ENCODE peak calls at places on chromosomes 11 and 22, in nine cellular contexts. Q, F, M, K, E, A, B, O and W are unnamed samples.

GRCh38 chr11:8671242-8671641 is 11.2 kb downstream of the TRIM66 start:
- DNase-seq in Q (no peak), F (peak; percentile 97), M (no peak), K (no peak), E (peak; percentile 97), A (peak; percentile 69), B (no peak), O (peak; percentile 99), W (peak; percentile 15)

GRCh38 chr11:8681837-8682218 is 637 bp downstream of the TRIM66 start:
- DNase-seq in Q (no peak), F (no peak), M (no peak), K (no peak), E (no peak), A (no peak), B (no peak), O (no peak), W (no peak)

GRCh38 chr11:1205121-1205986 is 17.5 kb upstream of the MUC5B start:
- DNase-seq in Q (no peak), F (no peak), M (no peak), K (peak; percentile 69), E (no peak), A (peak; percentile 7), B (no peak), O (no peak), W (no peak)

GRCh38 chr11:79269923-79270322 is 170.9 kb downstream of the TENM4 start:
- DNase-seq in Q (no peak), F (peak; percentile 55), M (no peak), K (no peak), E (no peak), A (peak; percentile 31), B (no peak), O (no peak), W (no peak)

GRCh38 chr22:39559456-39560105 is 11.0 kb upstream of the CACNA1I start:
- DNase-seq in Q (no peak), F (peak; percentile 67), M (peak; percentile 59), K (no peak), E (no peak), A (peak; percentile 82), B (no peak), O (no peak), W (peak; percentile 56)

GRCh38 chr11:109059402-109059801 is 362.6 kb upstream of the C11orf87 start:
- DNase-seq in Q (no peak), F (no peak), M (no peak), K (no peak), E (no peak), A (no peak), B (no peak), O (no peak), W (no peak)

GRCh38 chr22:29733362-29734322 is 13.8 kb downstream of the CABP7 start:
- DNase-seq in Q (no peak), F (no peak), M (peak; percentile 70), K (no peak), E (no peak), A (no peak), B (no peak), O (peak; percentile 5), W (no peak)

GRCh38 chr11:1573077-1573846 is 1.2 kb upstream of the DUSP8 start:
- DNase-seq in Q (no peak), F (no peak), M (peak; percentile 35), K (no peak), E (no peak), A (no peak), B (no peak), O (no peak), W (peak; percentile 16)

GRCh38 chr11:104841185-104841584 is 57.1 kb downstream of the CASP12 start:
- DNase-seq in Q (no peak), F (no peak), M (no peak), K (no peak), E (no peak), A (no peak), B (no peak), O (no peak), W (no peak)

GRCh38 chr22:35552186-35552842 is 11.7 kb downstream of the RASD2 start:
- DNase-seq in Q (peak; percentile 42), F (peak; percentile 77), M (peak; percentile 87), K (no peak), E (no peak), A (peak; percentile 86), B (no peak), O (peak; percentile 30), W (peak; percentile 38)

GRCh38 chr11:37747121-37747520 is 1149.1 kb upstream of the RAG2 start:
- DNase-seq in Q (no peak), F (no peak), M (no peak), K (no peak), E (peak; percentile 35), A (no peak), B (no peak), O (no peak), W (no peak)

GRCh38 chr11:37748641-37749040 is 1150.6 kb upstream of the RAG2 start:
- DNase-seq in Q (no peak), F (no peak), M (no peak), K (no peak), E (no peak), A (no peak), B (no peak), O (no peak), W (no peak)
- TF ChIP-seq CTCF in Q (no peak), F (no peak), M (no peak), K (no peak), E (no peak), A (no peak), B (no peak), O (no peak), W (no peak)

DNA sequence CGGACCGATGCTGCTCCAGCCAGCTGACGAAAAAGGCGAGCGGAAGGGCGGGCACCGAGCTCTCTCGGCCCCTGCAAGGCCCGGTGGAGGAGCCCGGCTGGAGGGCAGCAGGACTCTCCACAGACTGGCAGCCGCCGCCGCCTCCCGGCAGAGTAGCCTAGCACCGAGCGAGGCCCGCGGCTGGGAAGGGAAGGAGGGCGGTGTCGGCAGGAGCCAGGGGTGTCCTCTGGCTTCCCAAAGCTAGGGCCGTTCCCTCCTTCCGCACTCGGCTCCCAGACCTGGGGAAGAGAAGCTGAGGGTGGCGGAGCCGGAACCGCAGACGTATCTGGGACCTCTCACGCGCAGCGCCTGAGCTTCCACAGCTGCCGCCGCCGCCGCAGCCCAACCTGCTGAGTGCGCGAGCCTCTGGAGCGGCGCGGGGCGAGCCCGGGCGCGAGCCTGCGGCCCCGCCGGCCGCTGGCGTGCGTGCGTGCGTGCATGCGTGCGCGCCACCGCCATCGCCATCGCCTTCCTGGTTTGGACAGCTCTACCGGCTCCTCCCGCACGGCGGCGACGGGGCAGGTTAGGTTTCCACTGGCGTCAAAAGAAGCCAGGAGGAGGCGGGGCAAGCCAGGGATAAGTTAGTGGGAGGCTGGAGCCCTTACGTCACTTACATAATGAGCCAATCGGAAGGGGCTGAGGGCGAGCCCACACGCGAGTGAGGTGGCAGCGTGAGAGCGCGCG is at the start of gene RAB6A:
- DNase-seq in Q (peak; percentile 99), F (peak; percentile 99), M (peak; percentile 98), K (peak; percentile 99), E (peak; percentile 100), A (peak; percentile 99), B (peak; percentile 99), O (peak; percentile 99), W (peak; percentile 98)
- TF ChIP-seq CTCF in Q (no peak), F (peak; percentile 35), M (peak; percentile 31), K (peak; percentile 59), E (peak; percentile 46), A (no peak), B (no peak), O (no peak), W (no peak)

GRCh38 chr11:119828011-119828410 is 99.0 kb upstream of the NECTIN1 start:
- DNase-seq in Q (no peak), F (no peak), M (no peak), K (no peak), E (no peak), A (no peak), B (no peak), O (no peak), W (no peak)

GRCh38 chr11:119830400-119830799 is 101.4 kb upstream of the NECTIN1 start:
- DNase-seq in Q (no peak), F (no peak), M (no peak), K (no peak), E (no peak), A (no peak), B (no peak), O (no peak), W (no peak)

GRCh38 chr11:119831011-119831410 is 102.0 kb upstream of the NECTIN1 start:
- DNase-seq in Q (no peak), F (no peak), M (no peak), K (no peak), E (no peak), A (no peak), B (no peak), O (no peak), W (no peak)

GRCh38 chr11:119828819-119829218 is 99.8 kb upstream of the NECTIN1 start:
- DNase-seq in Q (no peak), F (no peak), M (no peak), K (no peak), E (no peak), A (no peak), B (no peak), O (no peak), W (no peak)

DNA sequence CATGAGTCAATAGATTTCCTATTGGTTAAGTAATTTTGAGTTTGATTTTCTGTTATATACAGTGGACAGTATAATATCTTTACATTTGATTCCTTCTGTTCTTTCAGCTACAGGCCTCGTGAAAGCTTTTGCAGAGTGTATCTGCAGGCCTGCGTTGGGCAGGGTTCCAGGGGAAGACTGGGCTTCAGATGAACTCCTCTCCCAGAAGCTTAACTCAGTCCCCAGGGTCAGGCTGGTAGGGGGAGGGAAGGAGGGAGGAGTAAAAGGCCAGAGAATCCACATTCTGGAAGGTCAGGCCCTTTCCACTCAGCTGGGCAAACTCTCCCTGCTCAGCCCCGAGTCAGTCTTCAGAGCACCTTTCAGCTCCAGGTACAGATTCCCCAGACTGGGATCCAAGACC is 100.4 kb upstream of the NECTIN1 start:
- DNase-seq in Q (no peak), F (no peak), M (no peak), K (no peak), E (no peak), A (no peak), B (no peak), O (no peak), W (no peak)
- TF ChIP-seq CTCF in Q (no peak), F (no peak), M (no peak), K (no peak), E (no peak), A (no peak), B (no peak), O (no peak), W (no peak)

GRCh38 chr11:46079662-46080061 is 41.6 kb downstream of the PHF21A start:
- DNase-seq in Q (no peak), F (no peak), M (no peak), K (no peak), E (no peak), A (no peak), B (no peak), O (no peak), W (no peak)

GRCh38 chr11:46075168-46075567 is 46.1 kb downstream of the PHF21A start:
- DNase-seq in Q (no peak), F (no peak), M (no peak), K (no peak), E (peak; percentile 84), A (no peak), B (no peak), O (peak; percentile 76), W (no peak)

GRCh38 chr11:46072172-46072964 is 48.9 kb downstream of the PHF21A start:
- DNase-seq in Q (no peak), F (no peak), M (no peak), K (no peak), E (no peak), A (no peak), B (no peak), O (peak; percentile 51), W (no peak)

GRCh38 chr11:46073632-46074031 is 47.6 kb downstream of the PHF21A start:
- DNase-seq in Q (no peak), F (no peak), M (no peak), K (no peak), E (no peak), A (no peak), B (no peak), O (no peak), W (no peak)

GRCh38 chr11:46075928-46076327 is 45.3 kb downstream of the PHF21A start:
- DNase-seq in Q (no peak), F (no peak), M (no peak), K (no peak), E (no peak), A (no peak), B (no peak), O (no peak), W (no peak)
- TF ChIP-seq CTCF in Q (no peak), F (peak; percentile 12), M (no peak), K (no peak), E (peak; percentile 20), A (no peak), B (no peak), O (peak; percentile 29), W (no peak)